ENCODE peak calls at places on chromosomes 1 and 21, in eight cellular contexts. X, J, F, U, G, Q, L and N are unnamed samples. For H3K4me1, the result is how much of the 10 kb centered on the place peaks cover.

GRCh38 chr1:153597206-153597605 is 15.7 kb downstream of the S100A16 start:
- DNase-seq in X (no peak), J (no peak), F (no peak), U (no peak), G (peak), Q (no peak), L (no peak), N (no peak)

GRCh38 chr1:176560681-176561080 is 97.7 kb downstream of the PAPPA2 start:
- DNase-seq in X (no peak), J (no peak), F (no peak), U (no peak), G (no peak), Q (no peak), L (no peak), N (no peak)

GRCh38 chr21:45211661-45212060 is 76.0 kb downstream of the POFUT2 start:
- DNase-seq in X (no peak), J (no peak), F (no peak), U (no peak), G (peak), Q (no peak), L (no peak), N (no peak)

GRCh38 chr1:109191377-109191776 is 22.3 kb upstream of the SARS1 start:
- DNase-seq in X (no peak), J (no peak), F (no peak), U (no peak), G (peak), Q (peak), L (no peak), N (no peak)

GRCh38 chr1:22139066-22139594 is 3.8 kb downstream of the WNT4 start:
- DNase-seq in X (no peak), J (no peak), F (no peak), U (no peak), G (no peak), Q (no peak), L (no peak), N (no peak)

GRCh38 chr1:173127369-173128307 is 76.9 kb upstream of the TNFSF18 start:
- DNase-seq in X (no peak), J (no peak), F (no peak), U (no peak), G (no peak), Q (no peak), L (no peak), N (no peak)

GRCh38 chr1:6392081-6392879 is 1.3 kb downstream of the ACOT7 start:
- DNase-seq in X (peak), J (no peak), F (no peak), U (no peak), G (no peak), Q (no peak), L (no peak), N (no peak)

GRCh38 chr1:88773540-88774150 is 89.6 kb downstream of the PKN2 start:
- DNase-seq in X (peak), J (no peak), F (no peak), U (no peak), G (no peak), Q (no peak), L (no peak), N (no peak)

GRCh38 chr1:116347678-116348077 is 25.4 kb upstream of the ATP1A1 start:
- DNase-seq in X (no peak), J (no peak), F (no peak), U (no peak), G (no peak), Q (no peak), L (no peak), N (no peak)

GRCh38 chr1:174656409-174657059 is 208.8 kb downstream of the GPR52 start:
- DNase-seq in X (no peak), J (no peak), F (no peak), U (no peak), G (no peak), Q (no peak), L (no peak), N (no peak)

GRCh38 chr1:231020816-231021215 is 19.2 kb downstream of the FAM89A start:
- DNase-seq in X (no peak), J (no peak), F (no peak), U (no peak), G (no peak), Q (peak), L (no peak), N (no peak)

GRCh38 chr1:224769987-224770693 is 154.0 kb downstream of the CNIH3 start:
- DNase-seq in X (no peak), J (no peak), F (no peak), U (no peak), G (no peak), Q (no peak), L (no peak), N (no peak)

GRCh38 chr1:226061793-226062557 is 541 bp upstream of the H3-3A start:
- DNase-seq in X (peak), J (peak), F (peak), U (peak), G (peak), Q (peak), L (no peak), N (no peak)

GRCh38 chr1:66335859-66336640 is 197.9 kb upstream of the SGIP1 start:
- DNase-seq in X (no peak), J (peak), F (no peak), U (no peak), G (no peak), Q (no peak), L (peak), N (peak)

GRCh38 chr1:204353213-204353910 is 6.4 kb downstream of the PLEKHA6 start:
- DNase-seq in X (no peak), J (no peak), F (no peak), U (no peak), G (no peak), Q (no peak), L (no peak), N (no peak)

GRCh38 chr1:32705516-32705915 is 2.9 kb upstream of the SYNC start:
- DNase-seq in X (no peak), J (peak), F (no peak), U (no peak), G (no peak), Q (no peak), L (no peak), N (no peak)

GRCh38 chr1:110464340-110464739 is 13.4 kb downstream of the PROK1 start:
- DNase-seq in X (no peak), J (no peak), F (no peak), U (no peak), G (no peak), Q (no peak), L (no peak), N (no peak)

GRCh38 chr1:205750683-205751651 is 985 bp upstream of the NUCKS1 start:
- DNase-seq in X (no peak), J (no peak), F (no peak), U (no peak), G (peak), Q (peak), L (no peak), N (no peak)

GRCh38 chr21:38420140-38420539 is 78.1 kb downstream of the ERG start:
- DNase-seq in X (no peak), J (no peak), F (no peak), U (no peak), G (no peak), Q (no peak), L (no peak), N (no peak)

GRCh38 chr1:100034465-100034864 is 64.7 kb downstream of the SLC35A3 start:
- DNase-seq in X (no peak), J (no peak), F (no peak), U (no peak), G (peak), Q (no peak), L (no peak), N (no peak)

GRCh38 chr1:171251042-171251740 is 2.9 kb downstream of the FMO1 start:
- DNase-seq in X (no peak), J (no peak), F (peak), U (no peak), G (no peak), Q (peak), L (no peak), N (no peak)

GRCh38 chr21:45388011-45388521 is 16.9 kb upstream of the COL18A1 start:
- DNase-seq in X (no peak), J (peak), F (peak), U (no peak), G (no peak), Q (no peak), L (no peak), N (no peak)

GRCh38 chr1:96357132-96357531 is 364.5 kb upstream of the PTBP2 start:
- DNase-seq in X (no peak), J (no peak), F (no peak), U (no peak), G (no peak), Q (no peak), L (no peak), N (no peak)

GRCh38 chr1:113542221-113542701 is 151.9 kb downstream of the MAGI3 start:
- DNase-seq in X (no peak), J (no peak), F (no peak), U (no peak), G (no peak), Q (no peak), L (no peak), N (no peak)

GRCh38 chr1:245195398-245195797 is 40.6 kb downstream of the KIF26B start:
- DNase-seq in X (no peak), J (no peak), F (no peak), U (no peak), G (no peak), Q (peak), L (no peak), N (no peak)

GRCh38 chr1:10734900-10735602 is 61.4 kb downstream of the CASZ1 start:
- DNase-seq in X (no peak), J (peak), F (no peak), U (no peak), G (no peak), Q (no peak), L (no peak), N (no peak)

GRCh38 chr1:39818482-39818881 is 29.8 kb upstream of the BMP8B start:
- DNase-seq in X (peak), J (no peak), F (no peak), U (no peak), G (no peak), Q (no peak), L (no peak), N (no peak)

GRCh38 chr21:28445081-28445830 is 547.4 kb downstream of the LTN1 start:
- DNase-seq in X (no peak), J (no peak), F (no peak), U (no peak), G (no peak), Q (no peak), L (no peak), N (no peak)
- H3K4me1 ChIP-seq in X (under half), J (under half), F (under half), U (under half), G (under half), Q (under half), L (under half), N (under half)

GRCh38 chr1:70207492-70207891 is 2.1 kb upstream of the LRRC40 start:
- DNase-seq in X (no peak), J (no peak), F (no peak), U (no peak), G (no peak), Q (no peak), L (no peak), N (no peak)

GRCh38 chr1:70204139-70204538 is 1.2 kb downstream of the LRRC40 start:
- DNase-seq in X (no peak), J (no peak), F (no peak), U (no peak), G (no peak), Q (no peak), L (no peak), N (no peak)

GRCh38 chr1:70204578-70204977 is 801 bp downstream of the LRRC40 start:
- DNase-seq in X (no peak), J (no peak), F (no peak), U (no peak), G (no peak), Q (no peak), L (no peak), N (no peak)

GRCh38 chr1:70205437-70206118 is at the start of gene LRRC40:
- DNase-seq in X (peak), J (peak), F (peak), U (peak), G (peak), Q (peak), L (peak), N (peak)

DNA sequence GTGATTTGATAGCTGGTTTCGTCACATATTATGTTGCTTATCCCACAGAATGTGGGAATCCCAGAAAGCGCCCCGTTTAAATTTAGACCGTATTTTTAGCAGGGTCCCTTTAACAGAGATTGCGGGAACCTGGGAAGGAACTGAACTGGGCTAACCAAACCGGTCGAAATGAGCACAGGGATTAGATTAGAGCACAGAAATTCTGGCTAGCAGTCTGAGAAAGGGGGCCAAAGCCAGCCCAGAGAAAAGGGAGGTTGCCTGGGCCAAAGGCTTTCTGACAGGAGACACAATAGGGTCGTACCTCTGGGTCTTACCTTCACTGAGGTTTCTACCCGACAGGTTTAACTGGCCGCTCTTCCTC is 323 bp downstream of the LRRC40 start:
- DNase-seq in X (no peak), J (no peak), F (no peak), U (no peak), G (no peak), Q (no peak), L (no peak), N (no peak)
- H3K4me1 ChIP-seq in X (under half), J (under half), F (under half), U (half or more), G (under half), Q (under half), L (under half), N (half or more)

GRCh38 chr1:201562257-201562656 is 23.3 kb downstream of the NAV1 start:
- DNase-seq in X (no peak), J (peak), F (no peak), U (peak), G (no peak), Q (no peak), L (no peak), N (no peak)

GRCh38 chr1:201559679-201560162 is 20.8 kb downstream of the NAV1 start:
- DNase-seq in X (peak), J (peak), F (peak), U (peak), G (peak), Q (peak), L (peak), N (no peak)

GRCh38 chr1:201560328-201561194 is 21.6 kb downstream of the NAV1 start:
- DNase-seq in X (no peak), J (no peak), F (no peak), U (peak), G (no peak), Q (no peak), L (no peak), N (no peak)

GRCh38 chr1:201561604-201562003 is 22.7 kb downstream of the NAV1 start:
- DNase-seq in X (no peak), J (peak), F (no peak), U (peak), G (no peak), Q (no peak), L (no peak), N (no peak)

GRCh38 chr1:201561195-201561564 is 22.3 kb downstream of the NAV1 start:
- DNase-seq in X (no peak), J (no peak), F (no peak), U (no peak), G (no peak), Q (no peak), L (no peak), N (no peak)
- H3K4me1 ChIP-seq in X (under half), J (half or more), F (under half), U (under half), G (under half), Q (under half), L (under half), N (under half)

GRCh38 chr21:35026617-35027557 is 22.2 kb downstream of the RUNX1 start:
- DNase-seq in X (no peak), J (peak), F (no peak), U (peak), G (peak), Q (peak), L (peak), N (no peak)

GRCh38 chr21:35024071-35024420 is 25.1 kb downstream of the RUNX1 start:
- DNase-seq in X (no peak), J (no peak), F (no peak), U (no peak), G (no peak), Q (no peak), L (no peak), N (no peak)

GRCh38 chr21:35026153-35026499 is 23.0 kb downstream of the RUNX1 start:
- DNase-seq in X (no peak), J (no peak), F (no peak), U (no peak), G (no peak), Q (no peak), L (no peak), N (no peak)

GRCh38 chr21:35024475-35024874 is 24.6 kb downstream of the RUNX1 start:
- DNase-seq in X (no peak), J (no peak), F (no peak), U (no peak), G (no peak), Q (no peak), L (no peak), N (no peak)

GRCh38 chr21:35025206-35026152 is 23.6 kb downstream of the RUNX1 start:
- DNase-seq in X (no peak), J (no peak), F (no peak), U (no peak), G (no peak), Q (no peak), L (no peak), N (no peak)
- H3K4me1 ChIP-seq in X (under half), J (under half), F (under half), U (under half), G (under half), Q (under half), L (half or more), N (under half)